ENCODE peak calls at places on chromosomes 7 and 10, in ten cellular contexts. O is RWPE1; V is EL; J is NCI-H2029; A is iPS-NIHi11; K is stimulated activated CD4-positive, alpha-beta T cell treated with anti-CD3 and anti-CD28 coated beads, Interleukin-4, amount 100 ng/mL, for 24 hours; S is NCI-H1105; Z is DND-41; P is M059J; G is brain microvascular endothelial cell. M is an unnamed sample.

GRCh38 chr10:119211625-119212441 is 4.5 kb downstream of the GRK5 start:
- DNase-seq in S (no peak), K (no peak), G (no peak), P (peak; percentile 33), A (no peak), V (peak; percentile 32), Z (peak; percentile 57), J (no peak), O (no peak), M (peak; percentile 61)

GRCh38 chr7:53111061-53111460 is 75.6 kb downstream of the POM121L12 start:
- DNase-seq in A (no peak), O (no peak), K (no peak), S (no peak), J (no peak), P (no peak), G (no peak), V (no peak), Z (no peak), M (no peak)

GRCh38 chr10:31340343-31340742 is 21.3 kb downstream of the ZEB1 start:
- DNase-seq in S (no peak), P (no peak), V (no peak), G (no peak), Z (no peak), J (peak; percentile 39), A (no peak), K (peak; percentile 13), O (no peak), M (no peak)

GRCh38 chr10:35300063-35300699 is 36.1 kb upstream of the CCNY start:
- DNase-seq in S (no peak), O (peak; percentile 79), A (no peak), G (peak; percentile 52), V (peak; percentile 60), P (no peak), K (no peak), Z (no peak), J (no peak), M (no peak)

GRCh38 chr10:100807241-100808050 is 62.1 kb downstream of the PAX2 start:
- DNase-seq in V (no peak), S (no peak), Z (no peak), K (no peak), J (no peak), O (no peak), G (no peak), A (no peak), P (no peak), M (no peak)

GRCh38 chr10:27383595-27384542 is 120.2 kb upstream of the RAB18 start:
- DNase-seq in J (peak; percentile 53), A (no peak), G (no peak), V (peak; percentile 54), P (peak; percentile 56), K (no peak), O (peak; percentile 48), S (no peak), Z (no peak), M (no peak)

GRCh38 chr10:96276831-96277230 is 5.5 kb upstream of the BLNK start:
- DNase-seq in S (no peak), K (no peak), Z (no peak), V (no peak), A (no peak), O (peak; percentile 69), G (no peak), P (no peak), J (no peak), M (no peak)

GRCh38 chr7:80134105-80134535 is 511 bp upstream of the GNAI1 start:
- DNase-seq in A (no peak), Z (no peak), K (no peak), V (no peak), O (no peak), J (no peak), G (no peak), P (no peak), S (no peak), M (no peak)

GRCh38 chr10:18325889-18326531 is 185.8 kb downstream of the CACNB2 start:
- DNase-seq in J (no peak), Z (no peak), K (no peak), S (no peak), V (no peak), O (no peak), A (no peak), G (no peak), P (no peak), M (no peak)

GRCh38 chr10:125756853-125757487 is 18.7 kb downstream of the MMP21 start:
- DNase-seq in J (no peak), K (no peak), Z (no peak), A (no peak), O (no peak), G (no peak), P (no peak), S (no peak), V (no peak), M (no peak)

GRCh38 chr10:18658301-18658991 is 785 bp upstream of the ARL5B start:
- DNase-seq in P (no peak), K (peak; percentile 9), J (no peak), G (no peak), V (peak; percentile 51), O (no peak), Z (no peak), S (no peak), A (no peak), M (no peak)

GRCh38 chr10:26112532-26112931 is 104.0 kb upstream of the GAD2 start:
- DNase-seq in P (no peak), A (no peak), O (no peak), Z (no peak), S (no peak), J (no peak), G (no peak), V (peak; percentile 39), K (no peak), M (no peak)

GRCh38 chr7:106704000-106704840 is 43.3 kb upstream of the CCDC71L start:
- DNase-seq in G (no peak), O (no peak), Z (no peak), S (no peak), J (no peak), V (no peak), A (no peak), K (no peak), P (no peak), M (no peak)

GRCh38 chr10:1539216-1539615 is 198.1 kb downstream of the ADARB2 start:
- DNase-seq in V (no peak), Z (no peak), A (no peak), G (no peak), S (no peak), P (no peak), O (no peak), K (no peak), J (no peak), M (no peak)

GRCh38 chr7:57775396-57776088 is 325.6 kb downstream of the ZNF716 start:
- DNase-seq in K (no peak), G (no peak), O (no peak), Z (no peak), J (no peak), P (no peak), S (no peak), A (no peak), V (no peak), M (no peak)

GRCh38 chr7:38451840-38452239 is 178.4 kb upstream of the TARP start:
- DNase-seq in V (peak; percentile 43), O (peak; percentile 30), P (peak; percentile 42), A (peak; percentile 31), J (peak; percentile 21), G (peak; percentile 29), S (peak; percentile 13), Z (no peak), K (no peak), M (no peak)

GRCh38 chr7:141012044-141012685 is 2.6 kb downstream of the MRPS33 start:
- DNase-seq in O (peak; percentile 49), S (peak; percentile 73), G (peak; percentile 58), V (peak; percentile 64), Z (peak; percentile 79), J (peak; percentile 45), P (peak; percentile 78), K (peak; percentile 82), A (peak; percentile 55), M (peak; percentile 63)

GRCh38 chr7:116173051-116174028 is 37.0 kb upstream of the TES start:
- DNase-seq in J (peak; percentile 9), K (peak; percentile 39), Z (peak; percentile 41), V (peak; percentile 70), P (peak; percentile 70), O (peak; percentile 45), A (peak; percentile 23), S (peak; percentile 41), G (no peak), M (no peak)

GRCh38 chr7:84142726-84143125 is 51.9 kb downstream of the SEMA3A start:
- DNase-seq in A (no peak), P (no peak), Z (no peak), G (no peak), S (no peak), J (no peak), V (no peak), O (no peak), K (no peak), M (no peak)

M was measured in ecto neural progenitor cell.